ENCODE peak calls at places on chromosomes 3 and 15, in ten cellular contexts. G, T, S, X, R, E, H, F, I and O are unnamed samples.

GRCh38 chr15:94840794-94841587 is 609.6 kb downstream of the MCTP2 start:
- DNase-seq in E (peak), X (no peak), I (no peak), H (peak), S (no peak), F (no peak), G (no peak), R (peak), T (no peak), O (no peak)

GRCh38 chr15:32668942-32669341 is 27.4 kb downstream of the SCG5 start:
- DNase-seq in X (no peak), T (no peak), H (no peak), G (no peak), I (no peak), F (no peak), E (no peak), R (no peak), S (no peak), O (no peak)

GRCh38 chr15:67761343-67761742 is 64.0 kb upstream of the SKOR1 start:
- DNase-seq in E (no peak), R (no peak), I (no peak), X (no peak), T (no peak), S (no peak), G (no peak), F (no peak), H (no peak), O (no peak)

GRCh38 chr3:140420621-140421357 is 257.1 kb upstream of the TRIM42 start:
- DNase-seq in X (peak), S (no peak), I (peak), H (peak), T (no peak), F (no peak), G (no peak), E (no peak), R (no peak), O (peak)

GRCh38 chr3:171526869-171527268 is 66.7 kb upstream of the TNIK start:
- DNase-seq in F (no peak), I (peak), H (peak), E (no peak), R (no peak), X (peak), T (no peak), S (no peak), G (no peak), O (peak)

GRCh38 chr3:14141602-14142315 is 16.9 kb downstream of the TMEM43 start:
- DNase-seq in T (no peak), R (peak), E (no peak), I (no peak), S (no peak), X (no peak), G (no peak), F (peak), H (no peak), O (no peak)

GRCh38 chr15:61344293-61344692 is 115.2 kb upstream of the RORA start:
- DNase-seq in X (no peak), H (no peak), S (no peak), E (no peak), I (no peak), F (no peak), R (no peak), T (no peak), G (no peak), O (no peak)

GRCh38 chr3:11624161-11624560 is 19.6 kb downstream of the VGLL4 start:
- DNase-seq in F (no peak), I (no peak), E (no peak), R (no peak), T (no peak), S (no peak), H (no peak), G (no peak), X (no peak), O (no peak)

GRCh38 chr3:136992091-136992490 is 34.3 kb downstream of the IL20RB start:
- DNase-seq in S (no peak), X (no peak), I (no peak), H (no peak), T (no peak), G (no peak), E (no peak), R (no peak), F (no peak), O (no peak)

DNA sequence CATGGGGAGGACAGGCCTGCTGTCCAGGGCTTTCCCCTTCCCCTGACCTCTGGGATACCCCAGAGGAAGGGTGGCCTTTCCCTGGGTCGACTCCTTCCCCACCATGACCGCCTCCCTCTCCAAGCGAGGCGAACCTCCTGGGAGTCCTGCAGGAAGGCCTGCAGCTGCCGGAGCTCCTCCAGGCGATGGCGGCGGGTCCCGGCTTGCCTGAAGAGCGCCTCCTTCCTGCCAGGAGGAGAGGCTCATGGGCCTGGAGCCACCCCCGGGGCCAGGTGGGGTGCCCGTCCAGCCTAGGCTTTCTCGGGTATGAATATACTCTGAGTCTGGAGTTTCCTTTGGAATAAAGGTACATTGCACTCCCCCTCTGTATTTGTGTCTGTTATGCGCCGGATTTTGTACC is 20.1 kb downstream of the PLA2G4B start:
- DNase-seq in S (no peak), X (no peak), I (no peak), G (no peak), E (no peak), T (no peak), F (no peak), H (no peak), R (no peak), O (no peak)
- TF ChIP-seq CTCF in S (no peak), X (no peak), I (no peak), G (no peak), E (no peak), T (no peak), F (no peak), H (no peak), R (no peak), O (no peak)

GRCh38 chr3:31531465-31531991 is 1.2 kb upstream of the STT3B start:
- DNase-seq in E (peak), R (no peak), X (no peak), S (no peak), F (peak), G (no peak), H (peak), T (peak), I (no peak), O (no peak)
- TF ChIP-seq CTCF in E (peak), R (no peak), X (peak), S (no peak), F (peak), G (no peak), H (peak), T (peak), I (peak), O (peak)

GRCh38 chr3:71101581-71101980 is 481.9 kb downstream of the FOXP1 start:
- DNase-seq in E (no peak), S (no peak), X (no peak), I (no peak), F (no peak), T (no peak), R (no peak), H (peak), G (no peak), O (no peak)

GRCh38 chr3:71102111-71103039 is 481.2 kb downstream of the FOXP1 start:
- DNase-seq in G (no peak), E (peak), I (peak), F (no peak), R (no peak), S (no peak), X (peak), H (peak), T (no peak), O (peak)

GRCh38 chr3:71099997-71100719 is 483.4 kb downstream of the FOXP1 start:
- DNase-seq in I (no peak), X (no peak), S (no peak), G (no peak), E (no peak), F (no peak), R (no peak), T (no peak), H (no peak), O (no peak)

GRCh38 chr3:71103430-71103881 is 480.1 kb downstream of the FOXP1 start:
- DNase-seq in H (peak), E (no peak), T (no peak), R (no peak), S (peak), F (no peak), G (no peak), X (peak), I (no peak), O (no peak)

GRCh38 chr3:71101014-71101413 is 482.5 kb downstream of the FOXP1 start:
- DNase-seq in F (no peak), X (no peak), S (no peak), I (no peak), R (no peak), E (no peak), T (peak), G (no peak), H (peak), O (peak)
- TF ChIP-seq CTCF in F (no peak), X (no peak), S (no peak), I (no peak), R (no peak), E (no peak), T (no peak), G (no peak), H (no peak), O (no peak)

DNA sequence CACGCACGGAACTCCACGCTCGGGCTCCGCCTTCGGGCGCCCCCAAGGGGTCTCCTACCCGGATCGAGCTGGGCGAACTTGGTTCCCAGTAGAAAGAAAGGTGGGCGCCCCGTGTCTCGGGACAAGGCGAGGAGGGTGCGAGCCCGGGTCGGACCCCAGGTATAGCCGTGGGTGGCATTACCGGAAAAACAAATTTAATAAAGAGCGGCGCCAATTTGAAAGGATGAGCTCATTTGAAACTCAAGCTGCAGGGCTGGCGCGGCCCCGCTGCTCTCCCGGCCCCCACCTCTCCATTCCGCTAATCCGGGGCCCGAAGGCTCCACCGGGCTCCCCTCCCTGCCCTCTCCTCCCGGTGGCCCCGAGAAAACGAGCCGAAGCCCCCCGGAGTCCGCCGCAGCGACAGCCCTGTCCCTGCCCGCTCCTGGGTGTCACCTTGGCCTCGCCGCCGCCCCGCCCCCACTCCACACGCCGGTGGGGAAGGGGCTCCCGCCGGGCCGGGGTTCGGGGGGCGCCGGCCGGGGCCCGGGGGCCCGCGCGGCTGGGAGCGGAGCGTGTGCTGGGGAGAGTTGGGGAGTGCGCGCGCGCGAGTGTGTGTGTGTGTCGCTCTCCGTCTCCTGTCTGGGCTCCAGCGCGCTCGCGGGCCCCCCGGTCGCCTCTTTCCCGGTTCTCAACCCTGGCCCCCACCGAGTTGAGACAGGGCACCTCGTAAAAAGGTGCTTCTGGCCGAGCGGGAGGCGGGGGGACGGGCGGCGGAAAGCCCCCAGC is 1.4 kb downstream of the IGF2BP2 start:
- DNase-seq in R (no peak), I (no peak), X (no peak), H (peak), F (peak), S (peak), G (peak), T (no peak), E (peak), O (no peak)
- TF ChIP-seq CTCF in R (no peak), I (peak), X (peak), H (peak), F (peak), S (no peak), G (no peak), T (peak), E (no peak), O (no peak)

DNA sequence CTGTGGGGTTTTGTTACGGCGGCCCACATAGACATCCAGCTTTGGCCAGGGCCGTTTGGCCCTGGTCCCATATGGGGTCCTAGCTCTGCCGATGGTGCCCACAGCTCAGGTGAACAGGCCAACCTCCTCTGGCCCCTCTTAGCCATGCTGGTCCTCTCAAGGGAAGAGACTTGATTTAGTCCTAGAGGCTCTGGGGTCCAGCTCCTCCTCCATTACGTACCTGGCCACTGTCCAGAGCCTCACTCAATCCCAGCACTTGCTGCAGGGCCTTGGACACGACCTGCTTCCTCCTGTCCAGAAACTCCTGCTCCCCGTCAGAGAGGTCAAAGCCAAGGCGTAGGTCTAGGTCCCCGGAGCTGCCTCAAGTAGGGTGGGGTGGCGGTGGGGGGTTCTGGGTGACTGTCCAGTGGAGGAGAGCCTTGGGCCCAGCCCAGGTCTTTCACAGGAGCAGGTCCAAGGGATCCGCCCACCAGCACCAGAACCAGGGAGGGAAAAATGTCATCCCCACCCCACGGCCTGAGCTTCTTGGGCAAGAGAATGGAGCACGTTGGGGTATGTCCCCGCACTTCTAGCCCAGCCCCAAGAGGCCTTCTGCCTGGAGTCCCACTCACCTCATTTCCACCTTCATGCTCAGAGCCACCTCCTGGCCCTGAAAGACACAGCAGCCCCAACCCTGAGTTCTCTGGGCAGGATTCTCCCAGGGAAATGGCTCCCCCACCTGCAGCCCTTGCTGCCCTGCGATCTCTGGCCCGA is 6.8 kb downstream of the PLA2G4F start:
- DNase-seq in R (peak), E (no peak), S (no peak), G (no peak), F (no peak), T (no peak), X (no peak), H (no peak), I (no peak), O (no peak)
- TF ChIP-seq CTCF in R (no peak), E (no peak), S (no peak), G (no peak), F (no peak), T (no peak), X (no peak), H (no peak), I (no peak), O (no peak)